ENCODE peak calls at places on chromosomes 11 and 22, in eight cellular contexts. Z is choroid plexus epithelial cell, V is NB4, K is tibial artery, F is psoas muscle, H is RWPE1, X is lung, I is HFF-Myc. Q is an unnamed sample.

GRCh38 chr11:118633979-118634378 is 26.6 kb downstream of the PHLDB1 start:
- DNase-seq in Z (no peak), V (no peak), K (no peak), F (no peak), H (no peak), X (no peak), I (no peak), Q (no peak)

GRCh38 chr22:34308101-34308500 is 387.8 kb upstream of the LARGE1 start:
- DNase-seq in Z (no peak), V (no peak), K (no peak), F (no peak), H (no peak), X (no peak), I (no peak), Q (peak)

GRCh38 chr11:67412495-67413179 is 2.8 kb upstream of the CARNS1 start:
- DNase-seq in Z (no peak), V (no peak), K (no peak), F (no peak), H (no peak), X (no peak), I (no peak), Q (no peak)

GRCh38 chr11:86737752-86738151 is 62.6 kb upstream of the PRSS23 start:
- DNase-seq in Z (peak), V (no peak), K (no peak), F (no peak), H (no peak), X (no peak), I (no peak), Q (no peak)

GRCh38 chr11:44978961-44979331 is 28.3 kb upstream of the TP53I11 start:
- DNase-seq in Z (no peak), V (no peak), K (no peak), F (no peak), H (peak), X (peak), I (no peak), Q (no peak)

GRCh38 chr11:44789466-44789865 is 62.7 kb downstream of the TSPAN18 start:
- DNase-seq in Z (no peak), V (no peak), K (no peak), F (no peak), H (no peak), X (no peak), I (no peak), Q (no peak)

GRCh38 chr11:109486129-109486528 is 64.1 kb downstream of the C11orf87 start:
- DNase-seq in Z (no peak), V (no peak), K (no peak), F (no peak), H (no peak), X (no peak), I (no peak), Q (no peak)

GRCh38 chr22:41237707-41238569 is 2.8 kb downstream of the CHADL start:
- DNase-seq in Z (peak), V (peak), K (peak), F (peak), H (peak), X (peak), I (no peak), Q (peak)

GRCh38 chr11:28966951-28967350 is 858.8 kb downstream of the METTL15 start:
- DNase-seq in Z (no peak), V (no peak), K (no peak), F (no peak), H (no peak), X (no peak), I (no peak), Q (no peak)

GRCh38 chr22:45240137-45240809 is 421 bp downstream of the KIAA0930 start:
- DNase-seq in Z (peak), V (peak), K (no peak), F (peak), H (peak), X (no peak), I (no peak), Q (no peak)

GRCh38 chr22:44828193-44828592 is 75.8 kb downstream of the ARHGAP8 start:
- DNase-seq in Z (peak), V (peak), K (no peak), F (no peak), H (peak), X (no peak), I (no peak), Q (no peak)

GRCh38 chr11:3867209-3868071 is 12.0 kb downstream of the STIM1 start:
- DNase-seq in Z (peak), V (no peak), K (no peak), F (no peak), H (no peak), X (no peak), I (no peak), Q (peak)

GRCh38 chr11:12276356-12276755 is 101.0 kb upstream of the PARVA start:
- DNase-seq in Z (no peak), V (no peak), K (peak), F (no peak), H (no peak), X (no peak), I (no peak), Q (no peak)

GRCh38 chr11:118691926-118692830 is 12.7 kb upstream of the TREH start:
- DNase-seq in Z (peak), V (peak), K (no peak), F (no peak), H (peak), X (no peak), I (no peak), Q (no peak)

GRCh38 chr22:49353185-49353584 is 474.5 kb downstream of the BRD1 start:
- DNase-seq in Z (no peak), V (no peak), K (no peak), F (no peak), H (no peak), X (no peak), I (no peak), Q (no peak)

GRCh38 chr11:57641011-57641410 is 8.7 kb downstream of the YPEL4 start:
- DNase-seq in Z (peak), V (peak), K (no peak), F (peak), H (no peak), X (no peak), I (no peak), Q (no peak)
- TF ChIP-seq CTCF in Z (peak), V (peak), K (no peak), F (peak), H (no peak), X (no peak), I (peak), Q (no peak)

GRCh38 chr11:89361738-89362137 is 129.4 kb downstream of the NOX4 start:
- DNase-seq in Z (no peak), V (no peak), K (no peak), F (no peak), H (no peak), X (no peak), I (no peak), Q (no peak)
- TF ChIP-seq CTCF in Z (no peak), V (no peak), K (no peak), F (no peak), H (no peak), X (no peak), I (no peak), Q (no peak)

GRCh38 chr11:69102161-69102695 is 53.5 kb downstream of the TPCN2 start:
- DNase-seq in Z (no peak), V (no peak), K (no peak), F (no peak), H (no peak), X (no peak), I (no peak), Q (no peak)

GRCh38 chr11:69102732-69103615 is 52.8 kb upstream of the SMIM38 start:
- DNase-seq in Z (peak), V (peak), K (no peak), F (no peak), H (no peak), X (no peak), I (no peak), Q (no peak)

GRCh38 chr11:69100454-69101099 is 51.8 kb downstream of the TPCN2 start:
- DNase-seq in Z (no peak), V (no peak), K (no peak), F (no peak), H (no peak), X (no peak), I (no peak), Q (no peak)

GRCh38 chr11:69101792-69102152 is 53.0 kb downstream of the TPCN2 start:
- DNase-seq in Z (no peak), V (no peak), K (no peak), F (no peak), H (no peak), X (no peak), I (no peak), Q (no peak)

DNA sequence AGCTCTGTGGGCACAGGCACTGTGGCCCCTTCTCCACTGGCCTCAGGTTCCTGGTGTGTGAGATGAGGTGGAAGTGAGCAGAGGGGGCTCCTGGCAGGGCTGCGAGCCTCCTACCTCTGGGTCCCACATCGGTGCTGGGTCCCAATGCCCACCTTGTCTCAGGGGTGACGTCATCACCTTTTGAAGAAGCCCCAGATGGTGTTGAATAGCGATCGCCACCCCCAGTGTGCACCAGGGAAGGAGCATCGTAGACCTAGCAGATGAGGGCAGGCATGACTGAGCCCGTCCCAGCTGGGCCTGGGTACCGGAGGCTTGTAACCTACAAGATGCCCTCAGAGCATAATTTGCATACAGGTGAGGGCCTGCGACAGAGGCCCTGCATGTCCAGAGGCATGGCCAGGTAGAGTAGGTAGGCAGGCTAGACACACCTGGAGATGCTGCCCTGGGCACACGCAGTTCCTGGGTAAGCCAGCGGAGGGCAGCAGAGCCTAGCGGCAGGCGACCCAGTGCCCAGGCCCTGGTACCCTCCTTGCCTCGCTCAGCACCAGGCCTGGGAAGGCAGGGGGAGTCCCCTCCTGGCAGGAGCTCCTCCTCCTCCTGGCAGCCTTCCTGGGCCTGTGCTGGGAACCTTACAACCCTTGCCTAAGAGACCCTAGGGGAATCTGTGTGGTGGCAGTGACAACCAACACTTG is 52.5 kb downstream of the TPCN2 start:
- DNase-seq in Z (peak), V (peak), K (peak), F (peak), H (peak), X (peak), I (no peak), Q (peak)
- TF ChIP-seq CTCF in Z (peak), V (peak), K (peak), F (peak), H (peak), X (peak), I (peak), Q (peak)

GRCh38 chr11:74121804-74122203 is 49.0 kb downstream of the C2CD3 start:
- DNase-seq in Z (no peak), V (no peak), K (no peak), F (no peak), H (no peak), X (no peak), I (no peak), Q (no peak)

DNA sequence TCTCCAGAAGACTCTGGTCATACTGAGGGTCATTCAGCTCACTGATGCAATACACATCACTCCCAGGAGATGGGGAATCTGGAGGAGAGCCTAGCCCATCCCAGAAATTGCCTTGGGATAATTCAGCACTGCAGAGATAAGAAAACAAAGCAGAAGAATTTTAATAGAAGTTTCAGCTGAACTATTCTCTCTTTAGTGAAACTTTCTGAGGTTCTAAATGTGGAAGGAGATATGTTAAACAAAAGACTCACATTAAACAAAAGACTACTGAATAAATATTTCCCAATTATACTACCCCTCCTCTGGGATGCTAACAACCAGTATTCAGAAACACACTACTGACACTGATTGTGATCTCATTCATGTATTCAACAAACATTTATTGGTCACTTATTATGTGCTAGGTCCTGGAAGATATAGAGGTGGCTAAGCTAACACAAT is 47.8 kb downstream of the C2CD3 start:
- DNase-seq in Z (no peak), V (no peak), K (no peak), F (no peak), H (no peak), X (no peak), I (no peak), Q (no peak)
- TF ChIP-seq CTCF in Z (peak), V (no peak), K (no peak), F (no peak), H (no peak), X (no peak), I (no peak), Q (no peak)

DNA sequence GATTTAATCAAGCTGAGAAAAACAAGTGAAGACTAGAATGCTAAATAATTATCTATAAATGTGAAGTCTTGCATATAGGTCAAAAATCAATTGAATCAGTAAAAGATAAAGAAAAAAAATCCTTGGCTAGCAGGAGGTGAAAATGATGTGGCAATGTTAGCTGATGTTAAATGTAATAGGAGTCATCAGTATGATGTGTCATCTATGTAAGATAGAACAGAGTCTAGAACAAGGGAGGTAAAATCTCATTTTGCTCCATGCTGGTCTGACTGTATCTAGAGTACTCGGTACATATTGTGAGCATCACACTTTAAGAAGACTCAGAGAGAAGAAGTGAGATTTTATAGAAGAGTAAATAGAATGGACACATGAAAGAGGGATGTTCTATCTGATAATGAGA is 721.2 kb downstream of the ETS1 start:
- DNase-seq in Z (no peak), V (no peak), K (no peak), F (no peak), H (no peak), X (no peak), I (no peak), Q (no peak)
- TF ChIP-seq CTCF in Z (no peak), V (no peak), K (no peak), F (no peak), H (no peak), X (no peak), I (no peak), Q (no peak)

Q was measured in left ventricle myocardium inferior.